ENCODE peak calls at places on chromosomes 16 and 17, in five cellular contexts. N, Y, K, Z and E are unnamed samples.

GRCh38 chr16:17431012-17431411 is 39.7 kb downstream of the XYLT1 start:
- DNase-seq in Y (no peak), K (peak), N (no peak), Z (peak), E (no peak)

GRCh38 chr17:73667184-73667959 is 23.1 kb upstream of the SDK2 start:
- DNase-seq in Z (no peak), K (no peak), Y (no peak), N (no peak), E (no peak)

GRCh38 chr16:81546781-81547180 is 102.2 kb downstream of the CMIP start:
- DNase-seq in Z (no peak), Y (no peak), N (no peak), K (no peak), E (no peak)

GRCh38 chr17:45091778-45092425 is 30.8 kb downstream of the NMT1 start:
- DNase-seq in Y (peak), Z (peak), N (no peak), K (peak), E (no peak)

GRCh38 chr16:80015566-80015965 is 415.0 kb upstream of the MAF start:
- DNase-seq in K (peak), N (no peak), Z (peak), Y (no peak), E (no peak)

GRCh38 chr16:75591001-75591852 is 25.0 kb downstream of the GABARAPL2 start:
- DNase-seq in Y (peak), K (peak), Z (peak), N (no peak), E (peak)

GRCh38 chr17:77786740-77787505 is 171.6 kb upstream of the TNRC6C start:
- DNase-seq in Y (no peak), K (peak), Z (no peak), N (peak), E (no peak)

GRCh38 chr16:81067166-81067565 is 9.9 kb downstream of the C16orf46 start:
- DNase-seq in Z (no peak), Y (no peak), K (no peak), N (no peak), E (no peak)

GRCh38 chr16:75080205-75081029 is 36.2 kb downstream of the LDHD start:
- DNase-seq in Y (no peak), K (peak), N (no peak), Z (peak), E (no peak)

GRCh38 chr17:50908860-50909764 is 43.0 kb upstream of the TOB1 start:
- DNase-seq in N (peak), Z (no peak), Y (peak), K (no peak), E (no peak)

GRCh38 chr16:64952177-64952576 is 169.7 kb downstream of the CDH11 start:
- DNase-seq in N (no peak), Y (peak), K (peak), Z (peak), E (no peak)

GRCh38 chr16:84844049-84844350 is 24.2 kb downstream of the CRISPLD2 start:
- DNase-seq in N (no peak), Y (no peak), K (no peak), Z (no peak), E (no peak)

GRCh38 chr17:67532326-67532871 is 155.3 kb downstream of the PITPNC1 start:
- DNase-seq in Y (no peak), Z (no peak), N (no peak), K (no peak), E (no peak)

GRCh38 chr17:4594406-4595349 is 10.3 kb downstream of the SMTNL2 start:
- DNase-seq in K (no peak), Y (no peak), N (peak), Z (no peak), E (peak)

GRCh38 chr16:74309789-74310781 is 13.5 kb downstream of the PSMD7 start:
- DNase-seq in N (no peak), Z (peak), Y (peak), K (peak), E (peak)

DNA sequence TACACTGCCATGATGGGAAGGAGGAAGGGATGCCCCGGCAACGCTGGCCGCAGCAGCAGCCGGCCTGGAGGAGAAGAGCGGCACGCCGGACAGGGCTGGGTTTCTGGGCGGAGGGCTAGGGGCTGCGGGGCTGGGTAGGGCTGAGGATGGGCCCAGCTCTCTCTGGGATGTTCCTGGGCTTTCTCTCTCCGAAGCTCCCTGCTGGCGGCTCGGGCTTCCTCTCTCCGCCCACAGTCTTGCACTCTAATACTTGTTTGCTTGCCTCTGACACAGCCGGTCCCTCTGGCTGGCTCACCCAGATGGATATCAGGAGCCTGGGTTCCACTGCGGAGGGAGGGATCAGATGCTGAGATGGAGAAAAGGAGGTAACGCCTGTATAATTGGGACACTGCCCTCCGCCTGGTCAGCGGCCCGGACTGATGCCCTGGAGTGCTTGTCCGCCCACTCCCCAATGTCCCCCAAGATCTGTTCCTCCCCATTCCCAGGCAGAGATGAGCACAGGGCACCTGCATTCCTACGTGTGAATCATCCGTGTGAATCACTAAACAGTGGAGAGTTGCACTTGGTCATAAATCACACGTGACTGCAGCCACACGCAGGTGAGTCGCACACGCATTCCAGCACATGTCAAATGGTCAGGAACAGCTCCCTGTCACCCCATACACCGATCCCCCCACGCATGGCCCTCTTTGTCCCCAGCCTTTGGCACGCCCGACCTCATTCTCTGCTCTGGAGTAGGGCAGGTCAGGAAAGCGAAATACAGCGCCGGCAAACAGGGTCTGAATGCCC is at the start of gene ALOXE3:
- DNase-seq in N (peak), K (peak), Y (peak), Z (peak), E (peak)
- H3K9ac ChIP-seq in N (no peak), K (peak), Y (peak), Z (peak), E (peak)

GRCh38 chr16:88781140-88782077 is 3.6 kb downstream of the PIEZO1 start:
- DNase-seq in N (no peak), K (peak), Z (no peak), Y (no peak), E (no peak)
- H3K4me3 ChIP-seq in N (no peak), K (peak), Z (no peak), Y (no peak), E (no peak)

GRCh38 chr17:9051561-9051960 is 30.3 kb downstream of the NTN1 start:
- DNase-seq in Y (no peak), Z (no peak), N (no peak), K (no peak), E (no peak)

GRCh38 chr17:9053406-9053805 is 32.1 kb downstream of the NTN1 start:
- DNase-seq in Z (no peak), Y (no peak), N (no peak), K (no peak), E (no peak)

GRCh38 chr17:9052921-9053320 is 31.6 kb downstream of the NTN1 start:
- DNase-seq in Y (no peak), N (no peak), Z (no peak), K (no peak), E (peak)

GRCh38 chr17:9054146-9054545 is 32.8 kb downstream of the NTN1 start:
- DNase-seq in Z (no peak), N (peak), Y (no peak), K (no peak), E (no peak)

DNA sequence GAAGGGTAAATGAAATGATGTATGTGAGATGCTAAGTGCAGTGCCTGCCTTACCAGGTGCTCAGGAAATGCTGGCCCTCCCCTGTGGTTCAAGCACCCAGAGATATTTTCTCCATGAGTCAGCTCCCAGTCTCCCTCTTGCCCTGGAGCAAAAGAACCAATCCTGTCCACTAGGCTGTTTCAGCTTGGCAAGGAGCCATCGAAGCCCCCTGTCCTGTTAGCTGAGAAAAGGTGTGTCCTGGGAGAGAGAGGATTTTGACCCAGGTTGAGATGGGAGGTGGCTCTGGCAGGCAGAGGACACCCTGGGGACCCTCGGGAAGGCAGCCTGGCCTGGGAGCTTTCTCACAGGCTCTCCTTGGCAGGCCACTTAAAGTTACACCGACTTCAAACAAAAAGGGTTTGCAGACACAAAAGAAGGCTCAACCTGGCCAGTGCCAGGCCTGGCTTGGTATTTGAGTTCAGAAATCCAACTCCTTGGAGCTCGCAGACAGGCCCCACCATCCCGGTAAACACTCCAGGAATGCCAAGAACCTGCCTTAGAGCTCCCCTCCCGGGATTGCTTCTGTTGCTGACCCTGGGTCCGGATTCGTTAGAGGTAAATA is 29.6 kb downstream of the NTN1 start:
- DNase-seq in K (no peak), Z (peak), N (peak), Y (no peak), E (no peak)
- H3K9ac ChIP-seq in K (no peak), Z (no peak), N (no peak), Y (no peak), E (no peak)

GRCh38 chr17:7809086-7809790 is 24.8 kb upstream of the KDM6B start:
- DNase-seq in N (no peak), Y (no peak), Z (no peak), K (no peak), E (no peak)
- H3K4me3 ChIP-seq in N (no peak), Y (no peak), Z (no peak), K (no peak), E (no peak)

DNA sequence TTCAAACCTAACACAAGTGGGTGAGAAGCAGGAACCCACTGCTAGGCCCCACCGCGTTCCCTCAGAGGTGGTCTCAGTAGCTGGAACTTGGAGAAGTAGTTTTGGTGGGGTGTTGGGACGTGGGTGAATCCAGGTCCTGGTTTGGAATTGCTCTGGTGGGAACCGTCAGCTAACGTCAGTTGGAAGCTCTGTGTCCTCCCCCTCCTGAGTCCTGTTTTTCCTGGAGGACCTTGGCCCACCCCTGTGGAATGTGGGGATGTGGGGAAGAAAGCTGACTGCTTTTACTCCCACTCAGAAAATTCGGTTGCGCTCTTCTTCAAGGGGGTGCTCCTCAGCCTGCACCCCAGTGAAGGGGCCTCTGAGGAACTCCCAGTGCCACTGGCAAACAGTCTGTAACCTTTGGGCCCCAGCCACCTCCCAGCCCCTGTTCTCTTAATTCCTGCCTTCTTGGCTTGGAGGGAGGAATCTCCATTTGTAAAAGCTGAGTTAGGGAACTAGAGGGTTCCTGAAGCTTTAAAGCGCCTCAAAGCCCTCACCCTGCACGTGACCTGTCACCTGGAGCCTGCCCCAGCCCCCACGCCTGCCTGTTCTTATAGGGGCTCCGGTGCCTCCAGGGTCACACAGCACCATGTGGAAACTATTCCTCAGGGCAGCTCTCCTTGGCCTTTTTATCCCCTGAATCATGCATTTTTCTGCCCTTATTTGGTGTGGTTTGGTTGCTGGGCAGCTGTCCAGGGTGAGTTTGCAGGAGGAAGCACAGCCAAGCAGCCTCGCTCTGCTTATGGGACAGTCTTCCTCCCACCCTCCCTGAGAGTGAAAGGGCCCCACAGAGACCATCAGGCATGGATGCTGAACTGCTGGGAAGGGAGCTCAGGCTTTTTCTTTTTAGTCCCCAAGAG is 16.2 kb upstream of the NAGLU start:
- DNase-seq in Z (peak), Y (peak), N (peak), K (peak), E (peak)
- H3K9ac ChIP-seq in Z (peak), Y (peak), N (no peak), K (peak), E (peak)

GRCh38 chr16:3129137-3130131 is 5.4 kb upstream of the ZNF213 start:
- DNase-seq in Y (peak), Z (peak), K (peak), N (peak), E (peak)
- H3K4me3 ChIP-seq in Y (no peak), Z (peak), K (peak), N (no peak), E (peak)

DNA sequence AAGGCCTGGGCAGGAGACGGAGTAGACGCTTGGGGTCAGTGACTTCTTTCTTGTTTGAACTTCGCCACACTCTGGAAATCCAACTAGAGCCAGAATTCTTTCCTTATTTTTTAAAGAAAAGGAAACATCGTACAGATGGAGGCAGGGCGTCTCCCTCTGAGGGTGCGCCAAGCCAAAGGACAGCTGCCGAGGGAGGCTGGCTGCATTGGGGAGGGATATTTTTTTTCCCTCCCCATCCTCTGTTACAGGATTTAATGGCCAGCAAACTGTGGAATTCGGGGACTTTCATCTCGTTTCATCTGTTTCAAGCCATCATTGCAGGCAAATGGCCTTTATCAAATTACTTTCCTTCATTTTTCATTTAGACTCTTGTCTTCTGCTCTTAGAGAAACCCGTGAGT is 15.9 kb downstream of the CDK5R1 start:
- DNase-seq in N (no peak), Y (no peak), K (no peak), Z (no peak), E (no peak)
- H3K9ac ChIP-seq in N (no peak), Y (no peak), K (no peak), Z (no peak), E (no peak)

GRCh38 chr16:567362-568256 is 804 bp downstream of the NHLRC4 start:
- DNase-seq in Y (no peak), Z (no peak), N (no peak), K (no peak), E (no peak)
- H3K4me3 ChIP-seq in Y (no peak), Z (no peak), N (no peak), K (no peak), E (peak)

GRCh38 chr17:13465678-13466077 is 136.1 kb downstream of the HS3ST3A1 start:
- DNase-seq in N (no peak), Z (no peak), K (no peak), Y (no peak), E (no peak)
- H3K9ac ChIP-seq in N (no peak), Z (no peak), K (no peak), Y (no peak), E (no peak)